ENCODE peak calls at places on chromosome 19, in ten cellular contexts. I is AG04450; W is GM12865; X is activated CD4-positive, alpha-beta T cell treated with anti-CD3 and anti-CD28 coated beads for 4 hours; O is stimulated activated CD4-positive, alpha-beta T cell treated with anti-CD3 and anti-CD28 coated beads, Interleukin-4, amount 100 ng/mL, for 24 hours; C is hepatic stellate cell; T is dorsolateral prefrontal cortex; Q is C1 segment of cervical spinal cord; R is Kasumi-1; E is AG08396. B is an unnamed sample.

GRCh38 chr19:14135355-14135754 is 1.0 kb downstream of the ASF1B start:
- DNase-seq in R (no peak), O (no peak), W (no peak), X (no peak), E (no peak), C (no peak), T (no peak), I (no peak), Q (no peak), B (no peak)

GRCh38 chr19:1019980-1020867 is 699 bp downstream of the TMEM259 start:
- DNase-seq in R (no peak), I (no peak), O (peak), X (no peak), W (peak), T (no peak), Q (no peak), C (no peak), E (no peak), B (no peak)

GRCh38 chr19:48405850-48406249 is 12.4 kb downstream of the GRIN2D start:
- DNase-seq in E (no peak), W (peak), C (no peak), T (no peak), R (no peak), I (no peak), Q (no peak), O (no peak), X (no peak), B (no peak)

GRCh38 chr19:55160128-55160985 is 2.8 kb upstream of the TNNI3 start:
- DNase-seq in Q (no peak), I (no peak), X (peak), T (no peak), C (peak), R (peak), W (peak), E (peak), O (peak), B (peak)

GRCh38 chr19:12055784-12056183 is 3.0 kb upstream of the ZNF878 start:
- DNase-seq in Q (no peak), W (no peak), I (no peak), T (no peak), E (no peak), R (no peak), X (no peak), O (no peak), C (no peak), B (no peak)

GRCh38 chr19:56294557-56294956 is 20.1 kb downstream of the ZSCAN5A start:
- DNase-seq in C (no peak), T (no peak), E (no peak), O (no peak), W (no peak), X (no peak), Q (no peak), R (no peak), I (no peak), B (no peak)

GRCh38 chr19:29014857-29015436 is 198.0 kb downstream of the UQCRFS1 start:
- DNase-seq in C (no peak), E (no peak), R (no peak), I (no peak), O (no peak), X (no peak), Q (no peak), T (no peak), W (no peak), B (no peak)

GRCh38 chr19:34173145-34173956 is 1.0 kb downstream of the LSM14A start:
- DNase-seq in X (peak), I (no peak), Q (no peak), O (peak), E (peak), W (peak), R (peak), C (peak), T (no peak), B (peak)

GRCh38 chr19:53102701-53103140 is 501 bp downstream of the ZNF160 start:
- DNase-seq in T (no peak), Q (no peak), E (peak), C (peak), W (peak), I (no peak), O (peak), X (peak), R (peak), B (peak)

GRCh38 chr19:43501661-43502418 is 2.7 kb downstream of the PHLDB3 start:
- DNase-seq in O (no peak), R (no peak), T (no peak), X (no peak), Q (no peak), W (no peak), E (no peak), I (no peak), C (no peak), B (no peak)

GRCh38 chr19:18205180-18205915 is 1.5 kb upstream of the RAB3A start:
- DNase-seq in T (peak), R (peak), W (peak), X (peak), I (peak), E (peak), O (peak), Q (peak), C (peak), B (peak)

B was measured in cerebellar cortex.